ENCODE peak calls at places on chromosomes 3 and 15, in six cellular contexts. I is gastrocnemius medialis; A is activated T-helper 17 cell treated with anti-CD3 and anti-CD28 coated beads, Interleukin-2, amount 50 U/mL, for 72 hours; J is stimulated activated naive CD8-positive, alpha-beta T cell treated with anti-CD3 and anti-CD28 coated beads, Interleukin-15, amount 100 ng/mL, for 72 hours; H is Right ventricle myocardium inferior; N is activated CD8-positive, alpha-beta T cell treated with anti-CD3 and anti-CD28 coated beads for 36 hours. P is an unnamed sample.
A peak's percentile ranks its signal among the peaks of the same experiment; 100 is the strongest.

GRCh38 chr15:60343221-60343970 is 54.4 kb downstream of the ANXA2 start:
- ATAC-seq in I (no peak), A (no peak), J (no peak), H (no peak), N (no peak), P (no peak)

GRCh38 chr3:187079090-187080022 is 59.9 kb downstream of the RPL39L start:
- ATAC-seq in I (no peak), A (no peak), J (peak; percentile 48), H (no peak), N (no peak), P (no peak)

GRCh38 chr15:52162876-52163275 is 28.3 kb downstream of the GNB5 start:
- ATAC-seq in I (no peak), A (no peak), J (no peak), H (no peak), N (no peak), P (no peak)

GRCh38 chr15:58952751-58953150 is 19.3 kb upstream of the SLTM start:
- ATAC-seq in I (no peak), A (no peak), J (no peak), H (no peak), N (no peak), P (no peak)

GRCh38 chr15:39429898-39430357 is 151.0 kb upstream of the THBS1 start:
- ATAC-seq in I (no peak), A (peak; percentile 28), J (peak; percentile 44), H (no peak), N (peak; percentile 35), P (no peak)

GRCh38 chr15:89077750-89078149 is 10.5 kb upstream of the ABHD2 start:
- ATAC-seq in I (no peak), A (peak; percentile 94), J (peak; percentile 90), H (no peak), N (peak; percentile 83), P (no peak)

GRCh38 chr3:93931597-93932229 is 42.0 kb downstream of the PROS1 start:
- ATAC-seq in I (no peak), A (no peak), J (no peak), H (no peak), N (no peak), P (no peak)

GRCh38 chr3:14352002-14352627 is 50.3 kb upstream of the SLC6A6 start:
- ATAC-seq in I (no peak), A (peak; percentile 26), J (no peak), H (no peak), N (peak; percentile 30), P (no peak)

GRCh38 chr15:71451080-71451479 is 335.8 kb downstream of the THSD4 start:
- ATAC-seq in I (no peak), A (no peak), J (no peak), H (no peak), N (no peak), P (no peak)

GRCh38 chr3:12197475-12197874 is 38.8 kb upstream of the TIMP4 start:
- ATAC-seq in I (no peak), A (peak; percentile 73), J (peak; percentile 93), H (no peak), N (peak; percentile 66), P (no peak)

GRCh38 chr3:8052599-8053185 is 448.9 kb upstream of the LMCD1 start:
- ATAC-seq in I (no peak), A (no peak), J (no peak), H (peak; percentile 82), N (no peak), P (no peak)

GRCh38 chr15:88267720-88268119 is 11.2 kb upstream of the NTRK3 start:
- ATAC-seq in I (no peak), A (no peak), J (no peak), H (no peak), N (no peak), P (no peak)

GRCh38 chr3:179000659-179001058 is 71.0 kb downstream of the ZMAT3 start:
- ATAC-seq in I (no peak), A (no peak), J (no peak), H (no peak), N (peak; percentile 46), P (no peak)

GRCh38 chr3:50267280-50267913 is 1.6 kb upstream of the SEMA3B start:
- ATAC-seq in I (peak; percentile 69), A (no peak), J (no peak), H (peak; percentile 60), N (no peak), P (peak; percentile 23)

GRCh38 chr3:154304116-154304786 is 20.0 kb downstream of the DHX36 start:
- ATAC-seq in I (no peak), A (no peak), J (no peak), H (no peak), N (no peak), P (no peak)

GRCh38 chr3:152843955-152844354 is 9.0 kb downstream of the P2RY1 start:
- ATAC-seq in I (no peak), A (no peak), J (no peak), H (no peak), N (no peak), P (no peak)

GRCh38 chr3:41216422-41216821 is 17.1 kb downstream of the CTNNB1 start:
- ATAC-seq in I (no peak), A (no peak), J (no peak), H (no peak), N (no peak), P (no peak)

GRCh38 chr15:39357478-39358268 is 223.2 kb upstream of the THBS1 start:
- ATAC-seq in I (no peak), A (no peak), J (no peak), H (no peak), N (no peak), P (peak; percentile 56)

GRCh38 chr3:72093270-72093669 is 308.3 kb upstream of the PROK2 start:
- ATAC-seq in I (no peak), A (no peak), J (no peak), H (no peak), N (no peak), P (no peak)

GRCh38 chr15:88804257-88804656 is 1.0 kb downstream of the ACAN start:
- ATAC-seq in I (no peak), A (no peak), J (no peak), H (no peak), N (no peak), P (no peak)

GRCh38 chr3:136942796-136943195 is 15.0 kb upstream of the IL20RB start:
- ATAC-seq in I (no peak), A (no peak), J (no peak), H (no peak), N (no peak), P (no peak)

GRCh38 chr15:100002091-100002620 is 268.9 kb upstream of the LYSMD4 start:
- ATAC-seq in I (no peak), A (no peak), J (no peak), H (no peak), N (no peak), P (no peak)

GRCh38 chr3:9163289-9163688 is 86.2 kb downstream of the SRGAP3 start:
- ATAC-seq in I (no peak), A (no peak), J (no peak), H (no peak), N (no peak), P (no peak)

GRCh38 chr3:71926242-71926560 is 141.3 kb upstream of the PROK2 start:
- ATAC-seq in I (no peak), A (no peak), J (peak; percentile 26), H (no peak), N (no peak), P (no peak)

GRCh38 chr3:142596726-142597088 is 514 bp downstream of the PLS1 start:
- ATAC-seq in I (no peak), A (no peak), J (no peak), H (no peak), N (no peak), P (no peak)

P was measured in gastroesophageal sphincter.